ENCODE peak calls at places on chromosomes 12 and 14, in five cellular contexts. One of them, this sample, is unnamed.

GRCh38 chr14:69424139-69424923 is 25.8 kb downstream of the SLC39A9 start:
- DNase-seq in WTC11: no peak
- DNase-seq in body of pancreas: no peak
- DNase-seq in NB4: no peak
- DNase-seq in RWPE1: no peak
- DNase-seq in this sample: peak; percentile 45

GRCh38 chr12:9750276-9751203 is 10.2 kb downstream of the CD69 start:
- DNase-seq in WTC11: no peak
- DNase-seq in body of pancreas: no peak
- DNase-seq in NB4: peak; percentile 81
- DNase-seq in RWPE1: peak; percentile 67
- DNase-seq in this sample: peak; percentile 85

GRCh38 chr14:104113631-104114420 is 24.6 kb upstream of the KIF26A start:
- DNase-seq in WTC11: no peak
- DNase-seq in body of pancreas: no peak
- DNase-seq in NB4: no peak
- DNase-seq in RWPE1: no peak
- DNase-seq in this sample: no peak

GRCh38 chr12:32515137-32515860 is 115.9 kb downstream of the FGD4 start:
- DNase-seq in WTC11: no peak
- DNase-seq in body of pancreas: no peak
- DNase-seq in NB4: no peak
- DNase-seq in RWPE1: no peak
- DNase-seq in this sample: no peak

GRCh38 chr14:44700184-44700583 is 193.1 kb upstream of the FSCB start:
- DNase-seq in WTC11: no peak
- DNase-seq in body of pancreas: no peak
- DNase-seq in NB4: no peak
- DNase-seq in RWPE1: no peak
- DNase-seq in this sample: peak; percentile 10

GRCh38 chr12:13250416-13250815 is 53.9 kb downstream of the EMP1 start:
- DNase-seq in WTC11: no peak
- DNase-seq in body of pancreas: no peak
- DNase-seq in NB4: no peak
- DNase-seq in RWPE1: peak; percentile 58
- DNase-seq in this sample: peak; percentile 31

GRCh38 chr14:73250781-73251500 is 13.6 kb downstream of the PAPLN start:
- DNase-seq in WTC11: no peak
- DNase-seq in body of pancreas: no peak
- DNase-seq in NB4: no peak
- DNase-seq in RWPE1: no peak
- DNase-seq in this sample: no peak

GRCh38 chr12:107990325-107990724 is 138.8 kb upstream of the WSCD2 start:
- DNase-seq in WTC11: peak; percentile 74
- DNase-seq in body of pancreas: peak; percentile 19
- DNase-seq in NB4: peak; percentile 50
- DNase-seq in RWPE1: no peak
- DNase-seq in this sample: peak; percentile 36

GRCh38 chr12:116207274-116207673 is 70.2 kb downstream of the MED13L start:
- DNase-seq in WTC11: no peak
- DNase-seq in body of pancreas: no peak
- DNase-seq in NB4: no peak
- DNase-seq in RWPE1: no peak
- DNase-seq in this sample: no peak

GRCh38 chr12:12108441-12109058 is 37.8 kb downstream of the BCL2L14 start:
- DNase-seq in WTC11: no peak
- DNase-seq in body of pancreas: no peak
- DNase-seq in NB4: no peak
- DNase-seq in RWPE1: no peak
- DNase-seq in this sample: no peak

GRCh38 chr12:38895446-38895845 is 9.9 kb downstream of the CPNE8 start:
- DNase-seq in WTC11: no peak
- DNase-seq in body of pancreas: no peak
- DNase-seq in NB4: no peak
- DNase-seq in RWPE1: no peak
- DNase-seq in this sample: no peak

GRCh38 chr12:76379261-76379660 is 31.0 kb upstream of the BBS10 start:
- DNase-seq in WTC11: no peak
- DNase-seq in body of pancreas: no peak
- DNase-seq in NB4: no peak
- DNase-seq in RWPE1: no peak
- DNase-seq in this sample: no peak

GRCh38 chr12:107415834-107416233 is 269.8 kb upstream of the PWP1 start:
- DNase-seq in WTC11: no peak
- DNase-seq in body of pancreas: no peak
- DNase-seq in NB4: no peak
- DNase-seq in RWPE1: peak; percentile 15
- DNase-seq in this sample: no peak

GRCh38 chr12:678747-679712 is 15.8 kb upstream of the NINJ2 start:
- DNase-seq in WTC11: no peak
- DNase-seq in body of pancreas: no peak
- DNase-seq in NB4: no peak
- DNase-seq in RWPE1: no peak
- DNase-seq in this sample: no peak

GRCh38 chr12:121494093-121494787 is 86.6 kb downstream of the KDM2B start:
- DNase-seq in WTC11: peak; percentile 84
- DNase-seq in body of pancreas: peak; percentile 54
- DNase-seq in NB4: peak; percentile 72
- DNase-seq in RWPE1: peak; percentile 29
- DNase-seq in this sample: peak; percentile 53

GRCh38 chr12:95633671-95634465 is 82.6 kb upstream of the USP44 start:
- DNase-seq in WTC11: no peak
- DNase-seq in body of pancreas: no peak
- DNase-seq in NB4: no peak
- DNase-seq in RWPE1: peak; percentile 56
- DNase-seq in this sample: peak; percentile 15

GRCh38 chr12:47226199-47226598 is 146.4 kb upstream of the AMIGO2 start:
- DNase-seq in WTC11: no peak
- DNase-seq in body of pancreas: no peak
- DNase-seq in NB4: no peak
- DNase-seq in RWPE1: no peak
- DNase-seq in this sample: no peak

GRCh38 chr14:56660677-56661389 is 81.2 kb downstream of the TMEM260 start:
- DNase-seq in WTC11: no peak
- DNase-seq in body of pancreas: no peak
- DNase-seq in NB4: no peak
- DNase-seq in RWPE1: no peak
- DNase-seq in this sample: no peak

GRCh38 chr12:104458645-104459555 is 2.2 kb downstream of the CHST11 start:
- DNase-seq in WTC11: no peak
- DNase-seq in body of pancreas: no peak
- DNase-seq in NB4: peak; percentile 68
- DNase-seq in RWPE1: peak; percentile 22
- DNase-seq in this sample: peak; percentile 31

GRCh38 chr14:61598980-61599379 is 96.3 kb upstream of the HIF1A start:
- DNase-seq in WTC11: no peak
- DNase-seq in body of pancreas: no peak
- DNase-seq in NB4: peak; percentile 48
- DNase-seq in RWPE1: no peak
- DNase-seq in this sample: peak; percentile 39

GRCh38 chr12:88579572-88579940 is 715 bp downstream of the KITLG start:
- DNase-seq in WTC11: peak; percentile 18
- DNase-seq in body of pancreas: peak; percentile 60
- DNase-seq in NB4: no peak
- DNase-seq in RWPE1: peak; percentile 60
- DNase-seq in this sample: peak; percentile 37

GRCh38 chr12:4224211-4224878 is 49.2 kb upstream of the CCND2 start:
- DNase-seq in WTC11: no peak
- DNase-seq in body of pancreas: no peak
- DNase-seq in NB4: no peak
- DNase-seq in RWPE1: no peak
- DNase-seq in this sample: no peak

GRCh38 chr14:85529803-85530574 is at the start of gene FLRT2:
- DNase-seq in WTC11: peak; percentile 33
- DNase-seq in body of pancreas: peak; percentile 85
- DNase-seq in NB4: no peak
- DNase-seq in RWPE1: peak; percentile 50
- DNase-seq in this sample: peak; percentile 77

GRCh38 chr14:72600551-72601330 is 293.2 kb downstream of the DPF3 start:
- DNase-seq in WTC11: no peak
- DNase-seq in body of pancreas: no peak
- DNase-seq in NB4: peak; percentile 53
- DNase-seq in RWPE1: no peak
- DNase-seq in this sample: peak; percentile 48

GRCh38 chr12:12714276-12715001 is 2.7 kb upstream of the CDKN1B start:
- DNase-seq in WTC11: no peak
- DNase-seq in body of pancreas: peak; percentile 42
- DNase-seq in NB4: peak; percentile 31
- DNase-seq in RWPE1: no peak
- DNase-seq in this sample: peak; percentile 61

GRCh38 chr12:59927041-59927440 is 331.2 kb downstream of the SLC16A7 start:
- DNase-seq in WTC11: no peak
- DNase-seq in body of pancreas: no peak
- DNase-seq in NB4: no peak
- DNase-seq in RWPE1: peak; percentile 13
- DNase-seq in this sample: no peak

GRCh38 chr14:100428727-100429126 is 105.6 kb downstream of the SLC25A47 start:
- DNase-seq in WTC11: no peak
- DNase-seq in body of pancreas: no peak
- DNase-seq in NB4: peak; percentile 21
- DNase-seq in RWPE1: no peak
- DNase-seq in this sample: peak; percentile 54

GRCh38 chr12:1318327-1319031 is 275.9 kb downstream of the FBXL14 start:
- DNase-seq in WTC11: peak; percentile 19
- DNase-seq in body of pancreas: peak; percentile 33
- DNase-seq in NB4: peak; percentile 9
- DNase-seq in RWPE1: no peak
- DNase-seq in this sample: peak; percentile 61

GRCh38 chr12:109567967-109568366 is 5.3 kb downstream of the MMAB start:
- DNase-seq in WTC11: no peak
- DNase-seq in body of pancreas: no peak
- DNase-seq in NB4: no peak
- DNase-seq in RWPE1: no peak
- DNase-seq in this sample: no peak

GRCh38 chr14:24395609-24396580 is 2.9 kb upstream of the NYNRIN start:
- DNase-seq in WTC11: no peak
- DNase-seq in body of pancreas: no peak
- DNase-seq in NB4: peak; percentile 76
- DNase-seq in RWPE1: no peak
- DNase-seq in this sample: no peak

GRCh38 chr12:6833189-6833890 is 5.1 kb downstream of the P3H3 start:
- DNase-seq in WTC11: no peak
- DNase-seq in body of pancreas: no peak
- DNase-seq in NB4: no peak
- DNase-seq in RWPE1: no peak
- DNase-seq in this sample: no peak

DNA sequence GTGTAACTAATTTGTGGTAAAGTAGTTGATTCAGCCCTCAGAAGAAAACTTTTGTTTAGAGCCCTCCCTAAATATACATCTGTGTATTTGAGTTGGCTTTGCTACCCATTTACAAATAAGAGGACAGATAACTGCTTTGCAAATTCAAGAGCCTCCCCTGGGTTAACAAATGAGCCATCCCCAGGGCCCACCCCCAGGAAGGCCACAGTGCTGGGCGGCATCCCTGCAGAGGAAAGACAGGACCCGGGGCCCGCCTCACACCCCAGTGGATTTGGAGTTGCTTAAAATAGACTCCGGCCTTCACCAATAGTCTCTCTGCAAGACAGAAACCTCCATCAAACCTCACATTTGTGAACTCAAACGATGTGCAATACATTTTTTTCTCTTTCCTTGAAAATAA is 2.7 kb downstream of the FZD10 start:
- DNase-seq in WTC11: no peak
- DNase-seq in body of pancreas: no peak
- DNase-seq in NB4: no peak
- DNase-seq in RWPE1: no peak
- DNase-seq in this sample: no peak
- TF ChIP-seq CTCF in WTC11: no peak
- TF ChIP-seq CTCF in body of pancreas: no peak
- TF ChIP-seq CTCF in NB4: no peak
- TF ChIP-seq CTCF in RWPE1: no peak
- TF ChIP-seq CTCF in this sample: no peak

GRCh38 chr14:52923902-52924575 is 26.8 kb downstream of the FERMT2 start:
- DNase-seq in WTC11: no peak
- DNase-seq in body of pancreas: no peak
- DNase-seq in NB4: no peak
- DNase-seq in RWPE1: no peak
- DNase-seq in this sample: no peak
- TF ChIP-seq CTCF in WTC11: no peak
- TF ChIP-seq CTCF in body of pancreas: no peak
- TF ChIP-seq CTCF in NB4: no peak
- TF ChIP-seq CTCF in RWPE1: no peak
- TF ChIP-seq CTCF in this sample: no peak

GRCh38 chr12:91630906-91631305 is 448.3 kb upstream of the DCN start:
- DNase-seq in WTC11: no peak
- DNase-seq in body of pancreas: no peak
- DNase-seq in NB4: peak; percentile 9
- DNase-seq in RWPE1: no peak
- DNase-seq in this sample: no peak

GRCh38 chr12:91628656-91629055 is 446.0 kb upstream of the DCN start:
- DNase-seq in WTC11: no peak
- DNase-seq in body of pancreas: no peak
- DNase-seq in NB4: no peak
- DNase-seq in RWPE1: no peak
- DNase-seq in this sample: no peak

GRCh38 chr12:91629440-91629839 is 446.8 kb upstream of the DCN start:
- DNase-seq in WTC11: no peak
- DNase-seq in body of pancreas: no peak
- DNase-seq in NB4: no peak
- DNase-seq in RWPE1: no peak
- DNase-seq in this sample: no peak

GRCh38 chr12:91630118-91630517 is 447.5 kb upstream of the DCN start:
- DNase-seq in WTC11: no peak
- DNase-seq in body of pancreas: no peak
- DNase-seq in NB4: no peak
- DNase-seq in RWPE1: no peak
- DNase-seq in this sample: no peak

GRCh38 chr12:91627225-91627624 is 444.6 kb upstream of the DCN start:
- DNase-seq in WTC11: no peak
- DNase-seq in body of pancreas: no peak
- DNase-seq in NB4: no peak
- DNase-seq in RWPE1: peak; percentile 8
- DNase-seq in this sample: no peak
- TF ChIP-seq CTCF in WTC11: no peak
- TF ChIP-seq CTCF in body of pancreas: no peak
- TF ChIP-seq CTCF in NB4: no peak
- TF ChIP-seq CTCF in RWPE1: no peak
- TF ChIP-seq CTCF in this sample: no peak

DNA sequence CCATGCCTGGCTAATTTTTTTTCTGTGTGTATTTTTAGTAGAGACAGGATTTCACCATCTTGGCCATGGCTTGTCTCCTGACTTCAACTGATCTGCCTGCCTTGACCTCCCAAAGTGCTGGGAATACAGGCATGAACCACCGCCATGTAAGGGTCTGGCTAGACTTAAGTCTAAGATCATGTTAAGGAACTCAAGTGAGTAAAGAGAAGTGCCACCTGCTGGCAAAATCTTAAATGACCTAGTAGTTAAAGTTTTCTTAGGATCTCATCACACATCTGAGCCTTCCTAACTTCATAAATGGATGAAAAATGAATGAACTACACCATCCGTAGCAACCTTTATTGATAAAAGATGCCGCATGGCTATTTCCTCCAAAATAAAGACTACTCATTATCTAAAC is 1.7 kb upstream of the C12orf56 start:
- DNase-seq in WTC11: no peak
- DNase-seq in body of pancreas: no peak
- DNase-seq in NB4: peak; percentile 59
- DNase-seq in RWPE1: peak; percentile 25
- DNase-seq in this sample: peak; percentile 78
- TF ChIP-seq CTCF in WTC11: no peak
- TF ChIP-seq CTCF in body of pancreas: no peak
- TF ChIP-seq CTCF in NB4: peak; percentile 35
- TF ChIP-seq CTCF in RWPE1: no peak
- TF ChIP-seq CTCF in this sample: peak; percentile 55